ENCODE peak calls at places on chromosomes 12 and 14, in ten cellular contexts. F is tibial nerve; Y is mesothelial cell of epicardium; G is ovary; A is HuH-7.5; O is aorta; M is brain pericyte; W is EL; N is left cardiac atrium; B is activated CD8-positive, alpha-beta memory T cell treated with anti-CD3 and anti-CD28 coated beads for 24 hours. L is an unnamed sample.

GRCh38 chr14:49621114-49621881 is 699 bp downstream of the MGAT2 start:
- DNase-seq in F (peak), Y (no peak), G (peak), A (no peak), O (peak), M (no peak), W (peak), N (peak), B (no peak), L (peak)

GRCh38 chr12:47088021-47088944 is 8.5 kb upstream of the AMIGO2 start:
- DNase-seq in F (no peak), Y (no peak), G (no peak), A (peak), O (no peak), M (no peak), W (peak), N (no peak), B (no peak), L (no peak)

GRCh38 chr12:84874125-84874824 is 38.3 kb downstream of the SLC6A15 start:
- DNase-seq in F (peak), Y (no peak), G (no peak), A (peak), O (no peak), M (peak), W (peak), N (no peak), B (no peak), L (no peak)

GRCh38 chr12:24719293-24719721 is 229.6 kb downstream of the BCAT1 start:
- DNase-seq in F (no peak), Y (no peak), G (no peak), A (no peak), O (no peak), M (no peak), W (peak), N (no peak), B (peak), L (no peak)

GRCh38 chr14:104523546-104523935 is 56.0 kb upstream of the C14orf180 start:
- DNase-seq in F (no peak), Y (no peak), G (no peak), A (no peak), O (no peak), M (no peak), W (no peak), N (no peak), B (peak), L (no peak)

GRCh38 chr12:84277986-84278385 is 634.6 kb downstream of the SLC6A15 start:
- DNase-seq in F (no peak), Y (no peak), G (no peak), A (no peak), O (no peak), M (no peak), W (no peak), N (no peak), B (no peak), L (no peak)

GRCh38 chr12:127083028-127083949 is 1183.7 kb upstream of the TMEM132C start:
- DNase-seq in F (peak), Y (no peak), G (no peak), A (peak), O (no peak), M (peak), W (peak), N (no peak), B (no peak), L (no peak)

GRCh38 chr12:131221946-131222249 is 268.2 kb downstream of the ADGRD1 start:
- DNase-seq in F (no peak), Y (no peak), G (no peak), A (no peak), O (no peak), M (no peak), W (no peak), N (no peak), B (no peak), L (no peak)

GRCh38 chr14:31806249-31806648 is 245.0 kb downstream of the NUBPL start:
- DNase-seq in F (no peak), Y (no peak), G (no peak), A (no peak), O (no peak), M (no peak), W (no peak), N (no peak), B (no peak), L (no peak)